ENCODE peak calls at places on chromosome 7, in seven cellular contexts. One of them, this sample, is unnamed.

GRCh38 chr7:22372863-22373262 is 15.9 kb upstream of the RAPGEF5 start:
- DNase-seq in kidney tubule cell: no peak
- DNase-seq in PC-9: no peak
- DNase-seq in ELR: no peak
- DNase-seq in iPS-NIHi11: no peak
- DNase-seq in CD8-positive, alpha-beta memory T cell: no peak
- DNase-seq in stimulated activated CD8-positive, alpha-beta memory T cell treated with anti-CD3 and anti-CD28 coated beads, Interleukin-4, amount 100 ng/mL, for 48 hours: no peak
- DNase-seq in this sample: no peak

GRCh38 chr7:10022957-10023356 is 950.7 kb upstream of the PHF14 start:
- DNase-seq in kidney tubule cell: peak; percentile 9
- DNase-seq in PC-9: peak; percentile 44
- DNase-seq in ELR: no peak
- DNase-seq in iPS-NIHi11: peak; percentile 40
- DNase-seq in CD8-positive, alpha-beta memory T cell: no peak
- DNase-seq in stimulated activated CD8-positive, alpha-beta memory T cell treated with anti-CD3 and anti-CD28 coated beads, Interleukin-4, amount 100 ng/mL, for 48 hours: no peak
- DNase-seq in this sample: no peak

GRCh38 chr7:111987115-111987826 is 218.9 kb downstream of the DOCK4 start:
- DNase-seq in kidney tubule cell: no peak
- DNase-seq in PC-9: no peak
- DNase-seq in ELR: peak; percentile 78
- DNase-seq in iPS-NIHi11: no peak
- DNase-seq in CD8-positive, alpha-beta memory T cell: no peak
- DNase-seq in stimulated activated CD8-positive, alpha-beta memory T cell treated with anti-CD3 and anti-CD28 coated beads, Interleukin-4, amount 100 ng/mL, for 48 hours: no peak
- DNase-seq in this sample: no peak

GRCh38 chr7:101315336-101315735 is 6.3 kb downstream of the IFT22 start:
- DNase-seq in kidney tubule cell: peak; percentile 61
- DNase-seq in PC-9: no peak
- DNase-seq in ELR: peak; percentile 55
- DNase-seq in iPS-NIHi11: peak; percentile 54
- DNase-seq in CD8-positive, alpha-beta memory T cell: peak; percentile 36
- DNase-seq in stimulated activated CD8-positive, alpha-beta memory T cell treated with anti-CD3 and anti-CD28 coated beads, Interleukin-4, amount 100 ng/mL, for 48 hours: peak; percentile 71
- DNase-seq in this sample: no peak

GRCh38 chr7:148434181-148434769 is 156.3 kb upstream of the C7orf33 start:
- DNase-seq in kidney tubule cell: no peak
- DNase-seq in PC-9: no peak
- DNase-seq in ELR: no peak
- DNase-seq in iPS-NIHi11: no peak
- DNase-seq in CD8-positive, alpha-beta memory T cell: no peak
- DNase-seq in stimulated activated CD8-positive, alpha-beta memory T cell treated with anti-CD3 and anti-CD28 coated beads, Interleukin-4, amount 100 ng/mL, for 48 hours: no peak
- DNase-seq in this sample: no peak

GRCh38 chr7:88758355-88759215 is 915 bp upstream of the ZNF804B start:
- DNase-seq in kidney tubule cell: peak; percentile 25
- DNase-seq in PC-9: no peak
- DNase-seq in ELR: no peak
- DNase-seq in iPS-NIHi11: peak; percentile 40
- DNase-seq in CD8-positive, alpha-beta memory T cell: no peak
- DNase-seq in stimulated activated CD8-positive, alpha-beta memory T cell treated with anti-CD3 and anti-CD28 coated beads, Interleukin-4, amount 100 ng/mL, for 48 hours: no peak
- DNase-seq in this sample: no peak

GRCh38 chr7:98760201-98760651 is 109.6 kb downstream of the TMEM130 start:
- DNase-seq in kidney tubule cell: no peak
- DNase-seq in PC-9: no peak
- DNase-seq in ELR: peak; percentile 0
- DNase-seq in iPS-NIHi11: no peak
- DNase-seq in CD8-positive, alpha-beta memory T cell: no peak
- DNase-seq in stimulated activated CD8-positive, alpha-beta memory T cell treated with anti-CD3 and anti-CD28 coated beads, Interleukin-4, amount 100 ng/mL, for 48 hours: no peak
- DNase-seq in this sample: no peak

GRCh38 chr7:23893942-23894890 is 184.2 kb downstream of the STK31 start:
- DNase-seq in kidney tubule cell: no peak
- DNase-seq in PC-9: no peak
- DNase-seq in ELR: peak; percentile 60
- DNase-seq in iPS-NIHi11: no peak
- DNase-seq in CD8-positive, alpha-beta memory T cell: no peak
- DNase-seq in stimulated activated CD8-positive, alpha-beta memory T cell treated with anti-CD3 and anti-CD28 coated beads, Interleukin-4, amount 100 ng/mL, for 48 hours: peak; percentile 75
- DNase-seq in this sample: peak; percentile 27

GRCh38 chr7:55545496-55545895 is 26.8 kb downstream of the VOPP1 start:
- DNase-seq in kidney tubule cell: peak; percentile 99
- DNase-seq in PC-9: peak; percentile 66
- DNase-seq in ELR: peak; percentile 73
- DNase-seq in iPS-NIHi11: no peak
- DNase-seq in CD8-positive, alpha-beta memory T cell: no peak
- DNase-seq in stimulated activated CD8-positive, alpha-beta memory T cell treated with anti-CD3 and anti-CD28 coated beads, Interleukin-4, amount 100 ng/mL, for 48 hours: no peak
- DNase-seq in this sample: no peak

GRCh38 chr7:30027065-30027456 is 559 bp upstream of the FKBP14 start:
- DNase-seq in kidney tubule cell: peak; percentile 89
- DNase-seq in PC-9: peak; percentile 84
- DNase-seq in ELR: peak; percentile 81
- DNase-seq in iPS-NIHi11: no peak
- DNase-seq in CD8-positive, alpha-beta memory T cell: peak; percentile 7
- DNase-seq in stimulated activated CD8-positive, alpha-beta memory T cell treated with anti-CD3 and anti-CD28 coated beads, Interleukin-4, amount 100 ng/mL, for 48 hours: no peak
- DNase-seq in this sample: no peak

GRCh38 chr7:41858196-41858595 is 155.3 kb upstream of the INHBA start:
- DNase-seq in kidney tubule cell: no peak
- DNase-seq in PC-9: no peak
- DNase-seq in ELR: no peak
- DNase-seq in iPS-NIHi11: no peak
- DNase-seq in CD8-positive, alpha-beta memory T cell: no peak
- DNase-seq in stimulated activated CD8-positive, alpha-beta memory T cell treated with anti-CD3 and anti-CD28 coated beads, Interleukin-4, amount 100 ng/mL, for 48 hours: no peak
- DNase-seq in this sample: no peak

GRCh38 chr7:115009736-115010435 is 88.0 kb downstream of the MDFIC start:
- DNase-seq in kidney tubule cell: no peak
- DNase-seq in PC-9: no peak
- DNase-seq in ELR: no peak
- DNase-seq in iPS-NIHi11: no peak
- DNase-seq in CD8-positive, alpha-beta memory T cell: no peak
- DNase-seq in stimulated activated CD8-positive, alpha-beta memory T cell treated with anti-CD3 and anti-CD28 coated beads, Interleukin-4, amount 100 ng/mL, for 48 hours: no peak
- DNase-seq in this sample: no peak

GRCh38 chr7:30157217-30157616 is 22.4 kb downstream of the MTURN start:
- DNase-seq in kidney tubule cell: no peak
- DNase-seq in PC-9: no peak
- DNase-seq in ELR: no peak
- DNase-seq in iPS-NIHi11: no peak
- DNase-seq in CD8-positive, alpha-beta memory T cell: no peak
- DNase-seq in stimulated activated CD8-positive, alpha-beta memory T cell treated with anti-CD3 and anti-CD28 coated beads, Interleukin-4, amount 100 ng/mL, for 48 hours: no peak
- DNase-seq in this sample: no peak

GRCh38 chr7:40493609-40494041 is 358.8 kb downstream of the SUGCT start:
- DNase-seq in kidney tubule cell: no peak
- DNase-seq in PC-9: no peak
- DNase-seq in ELR: no peak
- DNase-seq in iPS-NIHi11: no peak
- DNase-seq in CD8-positive, alpha-beta memory T cell: no peak
- DNase-seq in stimulated activated CD8-positive, alpha-beta memory T cell treated with anti-CD3 and anti-CD28 coated beads, Interleukin-4, amount 100 ng/mL, for 48 hours: no peak
- DNase-seq in this sample: no peak

GRCh38 chr7:30710669-30711068 is 28.4 kb upstream of the CRHR2 start:
- DNase-seq in kidney tubule cell: no peak
- DNase-seq in PC-9: peak; percentile 65
- DNase-seq in ELR: no peak
- DNase-seq in iPS-NIHi11: no peak
- DNase-seq in CD8-positive, alpha-beta memory T cell: no peak
- DNase-seq in stimulated activated CD8-positive, alpha-beta memory T cell treated with anti-CD3 and anti-CD28 coated beads, Interleukin-4, amount 100 ng/mL, for 48 hours: no peak
- DNase-seq in this sample: no peak

GRCh38 chr7:44196450-44196872 is 4.3 kb upstream of the YKT6 start:
- DNase-seq in kidney tubule cell: peak; percentile 60
- DNase-seq in PC-9: no peak
- DNase-seq in ELR: peak; percentile 74
- DNase-seq in iPS-NIHi11: peak; percentile 59
- DNase-seq in CD8-positive, alpha-beta memory T cell: no peak
- DNase-seq in stimulated activated CD8-positive, alpha-beta memory T cell treated with anti-CD3 and anti-CD28 coated beads, Interleukin-4, amount 100 ng/mL, for 48 hours: peak; percentile 52
- DNase-seq in this sample: no peak

GRCh38 chr7:36880108-36880507 is 155.8 kb upstream of the AOAH start:
- DNase-seq in kidney tubule cell: no peak
- DNase-seq in PC-9: no peak
- DNase-seq in ELR: no peak
- DNase-seq in iPS-NIHi11: peak; percentile 15
- DNase-seq in CD8-positive, alpha-beta memory T cell: no peak
- DNase-seq in stimulated activated CD8-positive, alpha-beta memory T cell treated with anti-CD3 and anti-CD28 coated beads, Interleukin-4, amount 100 ng/mL, for 48 hours: no peak
- DNase-seq in this sample: no peak